ENCODE peak calls at places on chromosomes 16 and 17, in four cellular contexts. P is H1, T is IMR-90, E is H9. Z is an unnamed sample.

GRCh38 chr17:83151442-83152220 is 72.2 kb downstream of the METRNL start:
- DNase-seq in P (no peak), E (peak), T (peak), Z (peak)

GRCh38 chr17:82648761-82649474 is 674 bp upstream of the WDR45B start:
- DNase-seq in P (no peak), E (peak), T (no peak), Z (peak)

GRCh38 chr17:71849783-71850768 is 270.7 kb upstream of the SOX9 start:
- DNase-seq in T (no peak), E (no peak), P (no peak), Z (no peak)

GRCh38 chr16:4623593-4623992 is 1.0 kb upstream of the MGRN1 start:
- DNase-seq in P (no peak), T (no peak), E (no peak), Z (no peak)

GRCh38 chr17:66345264-66345663 is 42.9 kb downstream of the PRKCA start:
- DNase-seq in P (no peak), E (no peak), T (no peak), Z (no peak)

GRCh38 chr16:57472665-57473060 is 10.2 kb downstream of the POLR2C start:
- DNase-seq in T (no peak), E (peak), P (no peak), Z (peak)

GRCh38 chr17:34311291-34311690 is 7.9 kb upstream of the CCL8 start:
- DNase-seq in T (no peak), E (no peak), P (no peak), Z (no peak)

GRCh38 chr16:71441348-71441781 is 489 bp downstream of the TLE7 start:
- DNase-seq in P (no peak), T (no peak), E (peak), Z (peak)

GRCh38 chr17:77403854-77404253 is 263.1 kb downstream of the SEC14L1 start:
- DNase-seq in E (no peak), T (no peak), P (no peak), Z (no peak)
- H4K8ac ChIP-seq in E (no peak), T (peak), P (no peak), Z (no peak)

GRCh38 chr17:1649116-1649843 is 386 bp downstream of the RILP start:
- DNase-seq in E (no peak), T (peak), P (no peak), Z (peak)

GRCh38 chr17:1649844-1650409 is at the start of gene RILP:
- DNase-seq in E (peak), P (no peak), T (no peak), Z (peak)

GRCh38 chr17:1651559-1651844 is 1.8 kb upstream of the RILP start:
- DNase-seq in E (no peak), P (no peak), T (no peak), Z (no peak)

GRCh38 chr17:1648582-1649115 is 1.0 kb downstream of the RILP start:
- DNase-seq in E (peak), T (peak), P (no peak), Z (peak)

GRCh38 chr17:1650731-1651558 is 1.3 kb upstream of the RILP start:
- DNase-seq in E (peak), T (no peak), P (no peak), Z (no peak)
- H3K23ac ChIP-seq in E (no peak), T (peak), P (no peak), Z (no peak)

DNA sequence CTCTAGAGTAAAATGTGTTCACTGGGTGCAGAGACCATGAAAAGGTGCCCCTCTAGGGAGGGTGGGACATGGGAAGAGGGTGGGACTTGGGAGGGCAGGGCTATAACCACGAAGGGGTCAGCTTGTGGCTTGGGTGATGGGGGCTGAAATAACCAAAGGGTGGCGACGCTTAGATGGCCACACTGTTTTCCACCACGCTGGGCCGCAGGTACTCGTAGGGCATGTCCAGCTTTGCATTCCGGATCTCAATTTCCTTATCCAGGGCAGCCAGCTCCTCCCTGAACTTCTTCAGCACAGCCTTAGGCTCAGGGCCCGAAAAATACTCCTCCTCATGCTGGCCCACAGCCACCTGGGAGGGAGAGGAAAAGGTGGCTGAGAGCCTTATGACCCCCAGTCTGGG is 10.0 kb downstream of the ALOX15 start:
- DNase-seq in E (no peak), P (no peak), T (no peak), Z (no peak)
- H4K5ac ChIP-seq in E (no peak), P (no peak), T (no peak), Z (no peak)

GRCh38 chr17:76528156-76528527 is 9.4 kb downstream of the CYGB start:
- DNase-seq in T (peak), P (no peak), E (no peak), Z (no peak)

GRCh38 chr17:76523084-76524037 is 14.1 kb downstream of the CYGB start:
- DNase-seq in P (peak), T (peak), E (peak), Z (peak)

GRCh38 chr17:76521262-76521661 is 16.2 kb downstream of the CYGB start:
- DNase-seq in P (no peak), T (no peak), E (no peak), Z (no peak)

GRCh38 chr17:76527430-76528111 is 9.9 kb downstream of the CYGB start:
- DNase-seq in E (peak), P (no peak), T (peak), Z (peak)

DNA sequence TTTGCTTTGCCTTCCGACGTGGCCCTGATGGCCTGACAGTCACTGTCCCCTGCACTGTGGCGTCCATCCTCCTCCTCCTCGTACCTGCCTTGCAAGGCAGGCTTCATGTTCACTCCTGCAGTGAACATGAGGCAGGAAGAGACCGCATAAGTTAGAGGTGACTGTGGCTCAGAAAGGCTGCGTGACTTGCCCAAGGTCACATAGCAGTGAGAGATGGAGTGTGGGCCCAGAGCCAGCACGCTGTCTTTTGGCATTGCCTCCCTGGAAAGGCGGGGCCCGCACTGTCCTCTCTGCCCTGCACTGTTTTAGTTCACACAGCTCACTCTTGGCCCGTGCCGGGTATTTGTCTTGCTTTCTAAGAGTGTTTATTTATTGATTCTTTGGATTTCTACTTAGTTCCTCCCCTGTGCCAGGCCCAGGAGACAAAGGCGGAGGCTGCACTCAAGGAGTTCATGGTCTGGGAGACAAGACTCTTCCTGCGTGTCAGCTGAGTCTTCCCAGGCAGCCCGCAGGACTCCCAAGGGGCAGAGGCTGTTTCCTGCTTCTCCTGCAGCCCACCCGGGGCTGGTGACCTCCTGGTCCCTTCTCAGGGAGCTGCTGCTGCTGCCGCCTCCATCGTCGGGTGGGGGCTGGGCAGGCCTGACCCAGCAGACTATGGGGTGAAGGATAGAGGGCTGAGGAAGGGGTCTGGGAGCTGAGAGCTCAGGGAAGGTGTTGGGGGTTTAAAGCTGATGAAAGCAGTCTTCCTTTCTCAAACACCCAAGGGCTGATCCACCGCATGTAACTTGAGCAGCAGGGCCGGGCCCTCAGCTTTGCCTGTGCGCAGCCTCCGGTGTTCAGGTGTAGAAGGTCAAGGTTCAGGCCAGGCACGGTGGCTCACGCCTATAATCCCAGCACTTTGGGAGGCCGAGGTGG is 12.7 kb downstream of the CYGB start:
- DNase-seq in T (peak), E (no peak), P (no peak), Z (no peak)
- H4K8ac ChIP-seq in T (peak), E (no peak), P (no peak), Z (no peak)

GRCh38 chr17:42111265-42111636 is 1.3 kb downstream of the DHX58 start:
- DNase-seq in P (no peak), E (no peak), T (no peak), Z (no peak)
- H3K23ac ChIP-seq in P (no peak), E (no peak), T (no peak), Z (no peak)

GRCh38 chr17:42342242-42343008 is 45.8 kb downstream of the STAT3 start:
- DNase-seq in T (peak), P (no peak), E (no peak), Z (no peak)
- H4K5ac ChIP-seq in T (no peak), P (no peak), E (no peak), Z (no peak)

DNA sequence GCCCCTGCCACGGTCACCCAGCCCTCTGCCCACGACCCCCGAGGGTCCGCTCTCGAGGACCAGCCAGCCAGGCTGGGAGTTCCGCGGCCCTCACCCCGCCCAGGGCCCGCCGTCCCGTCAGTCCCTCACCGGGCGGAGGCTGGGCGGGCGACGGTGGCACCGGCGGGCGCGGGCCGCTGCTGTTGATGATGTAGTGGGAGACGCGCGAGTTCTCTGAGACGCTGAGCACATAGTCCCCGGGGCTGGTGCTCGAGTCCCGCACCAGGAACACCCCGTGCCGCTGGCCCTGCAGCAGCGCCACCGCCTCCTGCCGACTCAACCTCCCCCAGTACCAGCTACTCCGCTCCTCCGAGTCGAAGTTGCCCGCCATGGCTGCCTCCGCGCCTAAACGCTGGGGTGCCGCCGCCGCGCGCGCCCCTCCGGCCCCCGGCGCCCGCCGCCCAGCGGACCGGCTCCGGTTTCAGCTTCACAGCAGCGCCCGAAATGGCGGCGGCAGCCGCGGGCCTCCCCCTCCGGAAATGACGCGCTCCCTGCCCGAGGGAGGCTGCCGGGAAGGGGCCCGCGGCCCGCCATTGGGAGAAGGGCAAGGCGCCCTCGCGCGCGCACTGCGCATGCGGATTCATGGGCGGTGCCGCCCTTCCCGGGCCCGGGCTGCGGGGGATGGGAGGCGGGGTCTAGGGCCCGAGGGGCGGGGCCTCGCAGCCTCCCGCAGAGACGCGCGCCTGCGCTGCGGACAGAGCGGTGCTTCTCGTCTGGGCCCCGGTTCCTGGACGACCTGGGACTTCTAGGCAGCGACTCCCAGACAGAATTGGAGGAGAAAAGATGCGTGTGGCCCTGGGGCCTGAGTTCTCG is at the start of gene CRK:
- DNase-seq in E (peak), T (peak), P (peak), Z (peak)
- H4K8ac ChIP-seq in E (no peak), T (peak), P (peak), Z (peak)

GRCh38 chr16:73413469-73414190 is 365.7 kb upstream of the ZFHX3 start:
- DNase-seq in E (no peak), T (no peak), P (no peak), Z (no peak)
- H3K23ac ChIP-seq in E (no peak), T (no peak), P (no peak), Z (no peak)

DNA sequence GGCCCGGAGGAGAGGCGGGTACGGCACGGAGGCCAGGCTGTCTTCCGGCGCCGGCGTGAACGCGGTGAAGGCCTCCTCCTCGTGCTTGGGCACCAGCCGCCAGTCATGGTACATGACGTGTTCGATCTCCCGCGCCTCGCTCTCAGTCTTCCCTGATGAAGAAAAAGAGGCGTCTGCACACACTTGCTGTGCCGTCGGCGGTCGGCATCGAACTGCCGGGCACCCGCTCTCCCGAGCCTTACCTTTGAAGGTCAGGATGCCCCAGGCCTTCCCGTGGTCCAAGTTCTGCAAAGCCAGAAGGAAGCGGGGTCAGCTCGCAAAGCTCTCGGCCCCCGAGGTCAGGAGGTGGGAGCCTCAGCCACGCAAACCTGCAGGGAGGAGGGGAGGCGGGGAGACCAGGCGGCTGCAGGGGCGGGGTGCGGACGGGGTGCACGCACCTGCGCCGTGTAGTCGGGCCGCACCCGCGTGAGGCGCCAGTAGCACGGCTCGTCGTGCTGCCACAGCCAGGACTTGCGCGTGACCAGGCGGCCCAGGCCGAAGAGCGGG is at the start of gene EME2:
- DNase-seq in T (peak), P (no peak), E (no peak), Z (no peak)
- H4K5ac ChIP-seq in T (peak), P (peak), E (no peak), Z (no peak)

Z was measured in mesendoderm.